ENCODE peak calls at places on chromosomes 4 and X, in ten cellular contexts. E, G, Q, A, W, H, D, C, I and O are unnamed samples. For H3K4me1, the result is how much of the 10 kb centered on the place peaks cover.

GRCh38 chrX:34716322-34716721 is 59.2 kb upstream of the TMEM47 start:
- DNase-seq in I (no peak), H (no peak), W (peak), C (peak), G (no peak), Q (no peak), A (no peak), E (no peak), D (no peak), O (no peak)

GRCh38 chr4:156495109-156495508 is 476.5 kb downstream of the PDGFC start:
- DNase-seq in I (no peak), G (no peak), A (no peak), Q (no peak), W (peak), C (no peak), H (no peak), D (no peak), E (no peak), O (no peak)

GRCh38 chr4:134421734-134422133 is 220.1 kb upstream of the PABPC4L start:
- DNase-seq in G (no peak), H (no peak), I (no peak), C (no peak), Q (no peak), W (no peak), E (no peak), D (no peak), A (no peak), O (no peak)

GRCh38 chr4:2186133-2186864 is 55.6 kb downstream of the HAUS3 start:
- DNase-seq in D (peak), Q (peak), H (peak), I (peak), C (peak), A (peak), W (no peak), G (peak), E (peak), O (no peak)

GRCh38 chr4:138696771-138697170 is 318.8 kb upstream of the NOCT start:
- DNase-seq in Q (no peak), E (no peak), G (no peak), C (no peak), D (no peak), A (no peak), W (peak), H (no peak), I (no peak), O (no peak)

GRCh38 chr4:845836-846251 is 19.9 kb upstream of the CPLX1 start:
- DNase-seq in H (no peak), G (no peak), W (peak), D (no peak), Q (no peak), A (no peak), E (no peak), C (no peak), I (no peak), O (no peak)

GRCh38 chrX:96566856-96567255 is 117.8 kb upstream of the DIAPH2 start:
- DNase-seq in C (no peak), Q (no peak), A (no peak), W (no peak), E (no peak), I (no peak), H (no peak), D (no peak), G (no peak), O (no peak)

GRCh38 chr4:123340381-123340701 is 56.3 kb upstream of the SPRY1 start:
- DNase-seq in E (peak), Q (peak), D (peak), W (peak), I (no peak), C (peak), G (no peak), H (no peak), A (no peak), O (peak)

GRCh38 chrX:9133426-9133825 is 99.5 kb upstream of the FAM9B start:
- DNase-seq in G (no peak), E (no peak), C (peak), Q (no peak), D (no peak), W (peak), A (no peak), I (no peak), H (no peak), O (no peak)

GRCh38 chrX:115031989-115032388 is 14.6 kb upstream of the IL13RA2 start:
- DNase-seq in D (no peak), E (no peak), C (peak), A (no peak), W (no peak), Q (no peak), I (no peak), H (no peak), G (no peak), O (no peak)

GRCh38 chr4:47195706-47196105 is 164.3 kb downstream of the GABRB1 start:
- DNase-seq in G (no peak), A (no peak), C (no peak), I (no peak), E (no peak), D (no peak), H (no peak), Q (no peak), W (no peak), O (no peak)

GRCh38 chrX:74291577-74291963 is 12.4 kb upstream of the ZCCHC13 start:
- DNase-seq in H (no peak), D (no peak), Q (no peak), I (no peak), A (no peak), E (no peak), W (no peak), C (no peak), G (no peak), O (no peak)

GRCh38 chr4:70833701-70834100 is 6.0 kb downstream of the GRSF1 start:
- DNase-seq in Q (no peak), E (no peak), I (no peak), A (no peak), H (no peak), C (no peak), G (no peak), W (peak), D (no peak), O (no peak)

GRCh38 chr4:20015825-20016224 is 235.9 kb upstream of the SLIT2 start:
- DNase-seq in Q (no peak), H (no peak), D (no peak), W (no peak), I (no peak), G (no peak), A (no peak), C (peak), E (no peak), O (no peak)

GRCh38 chr4:141193516-141193915 is 27.2 kb upstream of the ZNF330 start:
- DNase-seq in G (no peak), E (no peak), I (no peak), D (no peak), Q (no peak), A (no peak), H (no peak), C (no peak), W (no peak), O (no peak)

GRCh38 chr4:2334826-2335728 is 73.2 kb upstream of the MXD4 start:
- DNase-seq in Q (no peak), C (no peak), D (no peak), A (no peak), I (no peak), W (no peak), H (no peak), G (no peak), E (no peak), O (no peak)

GRCh38 chr4:39658756-39659155 is 20.1 kb upstream of the SMIM14 start:
- DNase-seq in G (no peak), E (no peak), A (no peak), Q (no peak), C (no peak), I (no peak), W (peak), H (no peak), D (no peak), O (no peak)

GRCh38 chr4:44927361-44928061 is 201.2 kb upstream of the GNPDA2 start:
- DNase-seq in W (peak), C (peak), G (peak), E (peak), A (no peak), I (peak), H (peak), D (peak), Q (peak), O (peak)

GRCh38 chr4:138875886-138876608 is 139.5 kb upstream of the NOCT start:
- DNase-seq in H (no peak), Q (peak), D (no peak), A (no peak), E (peak), G (no peak), C (peak), I (no peak), W (peak), O (peak)

GRCh38 chr4:77595361-77595973 is 10.2 kb upstream of the CXCL13 start:
- DNase-seq in C (no peak), W (no peak), A (no peak), D (no peak), I (no peak), H (no peak), E (no peak), G (no peak), Q (no peak), O (no peak)

DNA sequence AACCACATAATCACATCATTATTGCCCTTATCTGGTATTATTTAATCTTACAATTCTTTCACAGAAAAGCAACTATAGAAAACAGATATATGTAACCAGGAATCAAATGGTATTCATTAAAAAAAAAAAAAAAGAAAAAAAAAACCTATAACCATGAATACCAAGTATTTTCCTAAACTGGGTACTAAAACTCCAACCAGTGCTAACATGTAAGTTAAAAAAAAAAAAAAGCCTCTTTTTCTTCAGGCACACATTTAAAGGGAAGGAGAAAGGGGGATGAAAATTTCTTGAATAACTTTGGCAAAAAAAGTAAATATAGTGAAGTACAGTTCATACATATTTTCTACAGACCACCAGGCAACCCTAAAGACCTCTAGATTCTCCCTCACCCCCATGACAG is 2.1 kb downstream of the PPAT start:
- DNase-seq in G (no peak), W (no peak), H (no peak), I (no peak), E (no peak), C (no peak), D (no peak), Q (no peak), A (no peak), O (no peak)
- H3K4me1 ChIP-seq in G (under half), W (under half), H (under half), I (under half), E (under half), C (under half), D (under half), Q (under half), A (under half), O (under half)

DNA sequence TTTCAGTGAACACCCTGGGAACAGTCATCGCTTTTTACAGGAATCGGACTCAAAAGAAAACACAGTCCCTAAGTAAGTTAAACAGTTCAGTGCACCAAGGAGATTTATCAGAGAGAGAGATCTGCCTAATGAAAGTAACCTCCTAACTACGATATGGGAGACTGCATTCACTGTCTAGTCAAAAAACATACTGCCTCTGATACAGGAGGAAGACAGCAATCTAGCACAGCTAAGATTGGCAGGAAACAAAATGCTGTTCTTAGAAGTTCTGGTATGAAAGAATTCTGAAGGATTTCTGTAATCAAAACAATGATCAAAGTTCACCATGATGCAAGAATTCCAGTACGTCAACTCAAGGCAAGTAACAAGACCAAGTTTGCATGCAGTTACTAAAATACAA is 92.8 kb downstream of the MAML3 start:
- DNase-seq in G (no peak), I (no peak), H (no peak), C (no peak), A (no peak), W (no peak), Q (no peak), E (no peak), D (no peak), O (peak)
- H3K27ac ChIP-seq in G (no peak), I (no peak), H (no peak), C (no peak), A (no peak), W (no peak), Q (no peak), E (no peak), D (no peak), O (no peak)

GRCh38 chr4:154466336-154466735 is 25.3 kb downstream of the DCHS2 start:
- DNase-seq in G (no peak), C (no peak), H (no peak), E (no peak), W (no peak), I (peak), A (no peak), D (no peak), Q (no peak), O (no peak)
- TF ChIP-seq EZH2 in G (no peak), C (no peak), H (no peak), E (no peak), W (no peak), I (no peak), A (no peak), D (no peak), Q (no peak), O (no peak)

GRCh38 chrX:24090300-24091200 is 35.8 kb downstream of the EIF2S3 start:
- DNase-seq in E (no peak), H (no peak), I (no peak), W (no peak), C (no peak), A (no peak), Q (no peak), G (no peak), D (no peak), O (no peak)
- H3K4me1 ChIP-seq in E (under half), H (under half), I (under half), W (under half), C (under half), A (under half), Q (under half), G (under half), D (under half), O (under half)

GRCh38 chrX:150766351-150767044 is 73.3 kb downstream of the MTMR1 start:
- DNase-seq in W (no peak), H (no peak), C (no peak), I (peak), D (no peak), G (no peak), Q (no peak), E (no peak), A (no peak), O (no peak)
- H3K27ac ChIP-seq in W (no peak), H (no peak), C (no peak), I (no peak), D (no peak), G (no peak), Q (no peak), E (no peak), A (no peak), O (no peak)

GRCh38 chr4:159145318-159146006 is 42.6 kb downstream of the RAPGEF2 start:
- DNase-seq in W (no peak), C (no peak), D (no peak), Q (no peak), I (no peak), G (no peak), A (no peak), H (no peak), E (no peak), O (no peak)
- TF ChIP-seq EZH2 in W (no peak), C (no peak), D (no peak), Q (no peak), I (no peak), G (no peak), A (no peak), H (no peak), E (no peak), O (no peak)

DNA sequence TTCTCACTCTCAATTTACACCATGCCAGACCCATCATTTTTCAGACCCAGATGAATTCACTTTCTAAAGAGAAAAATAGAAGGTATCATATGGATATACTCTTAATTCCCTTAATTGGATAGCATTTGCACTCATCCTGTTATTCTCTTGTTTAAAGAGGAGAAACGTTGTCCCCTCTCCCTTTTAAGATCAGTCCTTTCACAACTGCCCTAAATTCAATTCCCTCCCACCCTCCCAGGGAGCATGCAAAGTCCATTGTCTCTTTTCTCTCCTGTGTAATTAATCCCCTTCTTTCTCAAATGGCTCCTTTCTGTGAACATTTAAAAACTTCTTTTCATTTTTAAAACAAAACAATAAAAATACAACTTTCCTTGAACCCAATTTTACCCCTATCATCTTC is 124.7 kb upstream of the TLL1 start:
- DNase-seq in D (no peak), I (peak), E (no peak), A (no peak), Q (no peak), W (no peak), G (no peak), C (no peak), H (peak), O (no peak)
- H3K4me1 ChIP-seq in D (under half), I (under half), E (under half), A (under half), Q (under half), W (under half), G (under half), C (under half), H (under half), O (under half)

DNA sequence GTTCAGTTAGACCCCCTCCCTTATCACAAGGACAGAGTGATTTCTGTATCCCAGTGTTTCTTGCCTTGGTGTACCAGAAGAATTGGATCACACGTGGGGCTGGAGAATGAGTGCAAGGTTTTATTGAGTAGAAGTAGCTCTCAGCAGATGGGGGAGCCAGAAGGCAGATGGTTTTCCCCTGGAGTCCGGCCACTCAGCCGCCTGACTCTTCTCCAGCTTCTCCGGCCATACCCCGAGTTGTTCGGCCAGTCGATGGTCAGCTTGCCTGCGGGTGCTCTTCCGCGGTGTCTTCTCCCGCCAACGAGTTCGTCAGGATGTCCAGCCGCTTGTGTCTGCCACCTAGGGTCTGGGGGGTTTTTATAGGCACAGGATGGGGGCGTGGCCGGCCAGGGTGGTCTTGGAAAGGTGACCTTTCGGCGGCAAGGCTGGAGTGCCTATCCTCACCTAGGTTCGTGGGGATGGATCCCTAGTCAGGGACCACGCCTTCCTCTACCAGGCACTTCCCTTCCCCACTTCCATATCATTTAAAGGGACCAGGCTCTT is 14.5 kb downstream of the GAB1 start:
- DNase-seq in Q (no peak), W (no peak), A (no peak), H (no peak), I (no peak), E (no peak), C (no peak), G (no peak), D (no peak), O (no peak)
- H3K27ac ChIP-seq in Q (no peak), W (no peak), A (no peak), H (no peak), I (no peak), E (no peak), C (peak), G (peak), D (no peak), O (peak)

DNA sequence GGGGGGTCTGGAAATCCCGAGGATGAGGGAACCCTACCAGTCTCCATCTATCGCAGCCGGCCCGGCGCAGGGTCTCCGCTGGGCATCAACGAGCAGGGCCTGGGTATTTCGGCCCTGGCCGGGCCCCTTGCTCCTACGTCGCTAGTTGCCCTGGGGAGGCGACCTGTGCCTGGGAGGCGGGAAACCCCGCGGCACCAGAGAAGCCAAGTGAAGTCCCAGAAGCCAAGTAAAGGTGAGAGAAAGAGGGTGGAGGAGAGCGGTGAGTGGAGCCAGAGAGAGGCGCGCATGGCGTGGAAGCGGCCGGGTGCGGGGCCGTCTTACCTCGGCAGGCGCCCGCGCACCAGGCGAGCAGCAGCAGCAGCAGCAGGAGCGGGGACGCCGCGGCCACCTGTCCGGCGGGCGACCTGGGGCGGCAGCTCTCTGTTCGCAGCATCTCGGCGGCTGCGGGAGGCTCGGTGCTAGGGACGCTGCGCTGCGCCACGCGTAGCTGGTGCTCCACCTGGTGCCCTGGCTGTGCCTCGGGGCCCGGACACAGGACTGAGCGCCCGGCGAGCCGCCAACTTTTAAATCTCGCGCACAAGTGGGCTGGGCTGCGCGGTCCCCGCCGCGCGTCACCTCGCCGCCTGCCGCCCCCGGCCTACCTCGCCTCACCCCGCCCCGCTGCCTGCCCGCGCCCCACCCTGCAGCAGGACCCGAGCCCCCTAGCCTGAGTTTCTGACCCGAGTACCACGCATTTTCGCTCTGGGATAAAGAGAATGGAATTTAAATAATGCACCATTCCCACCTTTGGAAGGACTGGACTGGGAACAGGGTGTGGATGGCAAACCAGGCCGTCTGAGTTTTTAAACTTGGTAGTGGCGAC is at the start of gene NMU:
- DNase-seq in C (peak), E (peak), A (peak), I (peak), H (peak), Q (peak), G (peak), D (no peak), W (peak), O (peak)
- TF ChIP-seq EZH2 in C (no peak), E (no peak), A (peak), I (no peak), H (peak), Q (no peak), G (no peak), D (no peak), W (no peak), O (no peak)